ENCODE peak calls at places on chromosomes 2 and 18, in four cellular contexts. One of them, this sample, is unnamed.

GRCh38 chr2:172038604-172039003 is 38.9 kb downstream of the METAP1D start:
- DNase-seq in HFFc6: peak; percentile 95
- DNase-seq in stimulated activated CD4-positive, alpha-beta T cell treated with anti-CD3 and anti-CD28 coated beads, Interleukin-12 subunit alpha, Interleukin-12 subunit beta, amount 100 ng/mL, for 4 hours: no peak
- DNase-seq in SK-MEL-5: peak; percentile 33
- DNase-seq in this sample: peak; percentile 82

GRCh38 chr2:16625201-16625729 is 40.4 kb downstream of the CYRIA start:
- DNase-seq in HFFc6: no peak
- DNase-seq in stimulated activated CD4-positive, alpha-beta T cell treated with anti-CD3 and anti-CD28 coated beads, Interleukin-12 subunit alpha, Interleukin-12 subunit beta, amount 100 ng/mL, for 4 hours: no peak
- DNase-seq in SK-MEL-5: no peak
- DNase-seq in this sample: no peak

GRCh38 chr18:60549338-60549960 is 176.9 kb upstream of the MC4R start:
- DNase-seq in HFFc6: peak; percentile 72
- DNase-seq in stimulated activated CD4-positive, alpha-beta T cell treated with anti-CD3 and anti-CD28 coated beads, Interleukin-12 subunit alpha, Interleukin-12 subunit beta, amount 100 ng/mL, for 4 hours: no peak
- DNase-seq in SK-MEL-5: peak; percentile 74
- DNase-seq in this sample: peak; percentile 65

GRCh38 chr2:151733781-151734672 is at the start of gene NEB:
- DNase-seq in HFFc6: no peak
- DNase-seq in stimulated activated CD4-positive, alpha-beta T cell treated with anti-CD3 and anti-CD28 coated beads, Interleukin-12 subunit alpha, Interleukin-12 subunit beta, amount 100 ng/mL, for 4 hours: no peak
- DNase-seq in SK-MEL-5: no peak
- DNase-seq in this sample: no peak

GRCh38 chr2:42711896-42712295 is 52.0 kb downstream of the OXER1 start:
- DNase-seq in HFFc6: no peak
- DNase-seq in stimulated activated CD4-positive, alpha-beta T cell treated with anti-CD3 and anti-CD28 coated beads, Interleukin-12 subunit alpha, Interleukin-12 subunit beta, amount 100 ng/mL, for 4 hours: no peak
- DNase-seq in SK-MEL-5: no peak
- DNase-seq in this sample: no peak

GRCh38 chr2:240435457-240435954 is at the start of gene GPC1:
- DNase-seq in HFFc6: peak; percentile 63
- DNase-seq in stimulated activated CD4-positive, alpha-beta T cell treated with anti-CD3 and anti-CD28 coated beads, Interleukin-12 subunit alpha, Interleukin-12 subunit beta, amount 100 ng/mL, for 4 hours: no peak
- DNase-seq in SK-MEL-5: peak; percentile 60
- DNase-seq in this sample: peak; percentile 98

GRCh38 chr18:8654482-8655451 is 45.5 kb downstream of the RAB12 start:
- DNase-seq in HFFc6: peak; percentile 30
- DNase-seq in stimulated activated CD4-positive, alpha-beta T cell treated with anti-CD3 and anti-CD28 coated beads, Interleukin-12 subunit alpha, Interleukin-12 subunit beta, amount 100 ng/mL, for 4 hours: no peak
- DNase-seq in SK-MEL-5: peak; percentile 51
- DNase-seq in this sample: peak; percentile 70

GRCh38 chr2:21268871-21269224 is 145.1 kb downstream of the TDRD15 start:
- DNase-seq in HFFc6: no peak
- DNase-seq in stimulated activated CD4-positive, alpha-beta T cell treated with anti-CD3 and anti-CD28 coated beads, Interleukin-12 subunit alpha, Interleukin-12 subunit beta, amount 100 ng/mL, for 4 hours: no peak
- DNase-seq in SK-MEL-5: no peak
- DNase-seq in this sample: no peak

GRCh38 chr2:197309369-197310231 is 980 bp downstream of the ANKRD44 start:
- DNase-seq in HFFc6: no peak
- DNase-seq in stimulated activated CD4-positive, alpha-beta T cell treated with anti-CD3 and anti-CD28 coated beads, Interleukin-12 subunit alpha, Interleukin-12 subunit beta, amount 100 ng/mL, for 4 hours: peak; percentile 31
- DNase-seq in SK-MEL-5: no peak
- DNase-seq in this sample: peak; percentile 27